ENCODE peak calls at places on chromosomes 2 and 18, in eight cellular contexts. B, L, Q, F, M, X, I and G are unnamed samples.

GRCh38 chr2:317501-318424 is 29.9 kb upstream of the ALKAL2 start:
- DNase-seq in Q (no peak), B (no peak), M (peak), L (no peak), I (no peak), F (peak), X (peak), G (peak)

GRCh38 chr2:205682239-205683021 is at the start of gene NRP2:
- DNase-seq in Q (peak), I (peak), L (peak), F (no peak), X (peak), B (peak), M (no peak), G (no peak)

GRCh38 chr2:157480182-157480961 is 36.5 kb upstream of the CYTIP start:
- DNase-seq in X (peak), Q (peak), L (no peak), M (no peak), I (peak), F (peak), B (no peak), G (no peak)

GRCh38 chr2:67824196-67824595 is 238.6 kb downstream of the C1D start:
- DNase-seq in F (peak), B (no peak), M (no peak), I (no peak), X (no peak), L (no peak), Q (no peak), G (no peak)

GRCh38 chr18:2898131-2898640 is 51.4 kb downstream of the EMILIN2 start:
- DNase-seq in X (no peak), I (peak), M (no peak), Q (no peak), F (no peak), L (no peak), B (no peak), G (no peak)

GRCh38 chr18:59954746-59955145 is 55.0 kb downstream of the PMAIP1 start:
- DNase-seq in X (no peak), M (peak), L (no peak), I (no peak), F (no peak), B (no peak), Q (no peak), G (peak)

GRCh38 chr2:64311948-64312621 is 141.9 kb upstream of the LGALSL start:
- DNase-seq in Q (peak), F (peak), L (no peak), M (peak), I (peak), B (no peak), X (peak), G (peak)

GRCh38 chr2:210226186-210226585 is 939 bp upstream of the ACADL start:
- DNase-seq in L (no peak), I (no peak), X (no peak), M (no peak), Q (no peak), F (no peak), B (no peak), G (no peak)

GRCh38 chr2:41610501-41611242 is 437.1 kb upstream of the PKDCC start:
- DNase-seq in I (no peak), L (no peak), Q (peak), M (no peak), X (no peak), B (no peak), F (peak), G (peak)

GRCh38 chr18:70671889-70672551 is 383.2 kb downstream of the SOCS6 start:
- DNase-seq in M (no peak), F (no peak), I (no peak), X (no peak), Q (no peak), B (peak), L (no peak), G (no peak)

GRCh38 chr2:61368687-61369665 is 101.9 kb downstream of the USP34 start:
- DNase-seq in Q (no peak), F (no peak), M (no peak), I (no peak), X (peak), B (no peak), L (no peak), G (no peak)

GRCh38 chr2:88218971-88219370 is 48.8 kb downstream of the THNSL2 start:
- DNase-seq in Q (no peak), B (no peak), F (no peak), X (no peak), M (no peak), L (no peak), I (no peak), G (no peak)

GRCh38 chr2:27710640-27711430 is 47.1 kb downstream of the SLC4A1AP start:
- DNase-seq in B (no peak), M (no peak), F (no peak), X (no peak), L (no peak), Q (no peak), I (no peak), G (no peak)

GRCh38 chr2:46306988-46307655 is 9.9 kb downstream of the EPAS1 start:
- DNase-seq in I (no peak), X (no peak), B (no peak), M (no peak), F (no peak), Q (no peak), L (no peak), G (no peak)

GRCh38 chr2:164242409-164242808 is 378.9 kb downstream of the GRB14 start:
- DNase-seq in X (peak), L (no peak), M (no peak), Q (no peak), B (no peak), I (no peak), F (no peak), G (no peak)

GRCh38 chr2:231528636-231529030 is 1.6 kb downstream of the NMUR1 start:
- DNase-seq in F (no peak), B (no peak), L (no peak), I (no peak), X (no peak), M (no peak), Q (no peak), G (no peak)

GRCh38 chr2:121902171-121902591 is 146.7 kb downstream of the TSN start:
- DNase-seq in B (no peak), L (no peak), I (no peak), X (no peak), M (no peak), F (no peak), Q (no peak), G (no peak)

GRCh38 chr18:3966985-3967856 is 487.9 kb downstream of the DLGAP1 start:
- DNase-seq in L (no peak), F (no peak), Q (no peak), M (no peak), X (no peak), I (no peak), B (no peak), G (peak)

GRCh38 chr2:73089270-73090030 is 17.9 kb upstream of the SFXN5 start:
- DNase-seq in B (no peak), L (no peak), M (peak), I (peak), Q (peak), X (no peak), F (peak), G (peak)

GRCh38 chr2:151544449-151544848 is 134.7 kb downstream of the RIF1 start:
- DNase-seq in L (no peak), X (no peak), Q (no peak), M (no peak), B (no peak), I (no peak), F (no peak), G (no peak)

GRCh38 chr2:172082944-172083718 is 2.2 kb upstream of the DLX1 start:
- DNase-seq in F (no peak), B (no peak), M (no peak), Q (no peak), X (no peak), L (no peak), I (no peak), G (no peak)

GRCh38 chr2:172082105-172082943 is 3.0 kb upstream of the DLX1 start:
- DNase-seq in B (no peak), M (no peak), L (no peak), F (no peak), X (no peak), I (no peak), Q (no peak), G (no peak)

GRCh38 chr2:172084734-172085459 is 410 bp upstream of the DLX1 start:
- DNase-seq in M (peak), F (peak), Q (peak), B (no peak), X (peak), L (peak), I (peak), G (peak)

GRCh38 chr2:172084484-172084733 is 898 bp upstream of the DLX1 start:
- DNase-seq in X (no peak), B (no peak), Q (no peak), F (no peak), I (no peak), M (no peak), L (no peak), G (no peak)

DNA sequence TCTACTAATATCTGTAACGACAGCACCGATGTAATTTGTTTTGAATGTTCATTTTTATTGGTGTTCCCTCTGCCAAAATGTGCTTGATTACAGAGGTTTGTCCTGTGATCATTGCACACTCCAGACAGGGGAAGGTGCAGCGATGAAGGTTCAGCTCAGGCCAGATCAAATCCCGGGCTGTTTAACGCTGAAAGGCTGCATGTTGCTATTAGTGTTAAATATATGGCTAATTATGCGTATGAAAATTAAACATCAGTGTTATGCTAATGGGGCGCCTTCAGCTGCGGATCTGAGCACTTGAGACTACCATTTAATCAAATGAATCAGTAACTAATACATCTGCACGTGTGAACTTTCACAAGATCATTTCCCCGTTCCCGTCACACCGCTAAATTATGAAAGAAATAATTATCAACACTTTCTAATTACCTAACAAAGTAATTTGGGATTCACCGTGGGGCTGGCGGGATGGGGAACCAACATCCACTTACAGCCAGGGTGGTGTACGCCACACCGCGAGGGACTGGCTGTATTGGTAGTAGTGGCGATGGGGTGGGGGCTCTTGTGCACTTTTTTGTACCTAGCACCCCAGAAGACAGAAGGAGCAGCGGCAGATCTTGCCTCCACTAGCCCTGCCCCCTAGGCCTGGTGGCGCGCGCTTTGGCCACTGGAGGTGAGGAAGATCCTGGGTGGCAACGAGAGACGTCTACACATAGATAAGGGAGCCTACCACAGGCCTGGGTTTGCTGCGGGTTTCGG is 1.4 kb upstream of the DLX1 start:
- DNase-seq in F (no peak), I (no peak), Q (no peak), L (no peak), X (no peak), B (no peak), M (no peak), G (no peak)
- H3K4me3 ChIP-seq in F (peak), I (peak), Q (peak), L (peak), X (peak), B (peak), M (peak), G (no peak)

GRCh38 chr2:127233710-127234109 is 13.6 kb upstream of the CYP27C1 start:
- DNase-seq in F (no peak), M (no peak), L (no peak), B (no peak), I (no peak), Q (no peak), X (no peak), G (no peak)

GRCh38 chr2:127235082-127235702 is 15.1 kb upstream of the CYP27C1 start:
- DNase-seq in M (no peak), I (no peak), Q (no peak), X (no peak), L (no peak), B (no peak), F (no peak), G (no peak)

GRCh38 chr2:127239395-127239794 is 19.3 kb upstream of the CYP27C1 start:
- DNase-seq in F (no peak), M (no peak), L (no peak), B (no peak), I (no peak), Q (no peak), X (no peak), G (no peak)
- H3K4me3 ChIP-seq in F (no peak), M (no peak), L (no peak), B (no peak), I (no peak), Q (no peak), X (no peak), G (no peak)

GRCh38 chr2:43130548-43130875 is 95.9 kb downstream of the ZFP36L2 start:
- DNase-seq in X (no peak), I (no peak), L (no peak), Q (no peak), F (no peak), B (peak), M (no peak), G (no peak)
- H3K4me3 ChIP-seq in X (no peak), I (no peak), L (no peak), Q (no peak), F (no peak), B (peak), M (no peak), G (no peak)

GRCh38 chr2:11377915-11378649 is 33.6 kb upstream of the ROCK2 start:
- DNase-seq in L (no peak), M (no peak), F (no peak), X (peak), Q (peak), B (no peak), I (no peak), G (no peak)

GRCh38 chr2:11375025-11375688 is 30.7 kb upstream of the ROCK2 start:
- DNase-seq in M (no peak), F (no peak), B (no peak), X (no peak), I (no peak), Q (no peak), L (no peak), G (no peak)

GRCh38 chr2:11373096-11373495 is 28.7 kb upstream of the ROCK2 start:
- DNase-seq in X (no peak), F (no peak), I (no peak), L (no peak), M (no peak), Q (no peak), B (no peak), G (no peak)

GRCh38 chr2:11375689-11376027 is 31.2 kb upstream of the ROCK2 start:
- DNase-seq in F (no peak), X (no peak), I (no peak), M (no peak), B (no peak), Q (no peak), L (no peak), G (no peak)

GRCh38 chr2:11376071-11376470 is 31.6 kb upstream of the ROCK2 start:
- DNase-seq in M (no peak), F (no peak), X (no peak), Q (no peak), L (no peak), I (no peak), B (no peak), G (no peak)
- H3K4me3 ChIP-seq in M (no peak), F (no peak), X (no peak), Q (no peak), L (no peak), I (no peak), B (no peak), G (no peak)

DNA sequence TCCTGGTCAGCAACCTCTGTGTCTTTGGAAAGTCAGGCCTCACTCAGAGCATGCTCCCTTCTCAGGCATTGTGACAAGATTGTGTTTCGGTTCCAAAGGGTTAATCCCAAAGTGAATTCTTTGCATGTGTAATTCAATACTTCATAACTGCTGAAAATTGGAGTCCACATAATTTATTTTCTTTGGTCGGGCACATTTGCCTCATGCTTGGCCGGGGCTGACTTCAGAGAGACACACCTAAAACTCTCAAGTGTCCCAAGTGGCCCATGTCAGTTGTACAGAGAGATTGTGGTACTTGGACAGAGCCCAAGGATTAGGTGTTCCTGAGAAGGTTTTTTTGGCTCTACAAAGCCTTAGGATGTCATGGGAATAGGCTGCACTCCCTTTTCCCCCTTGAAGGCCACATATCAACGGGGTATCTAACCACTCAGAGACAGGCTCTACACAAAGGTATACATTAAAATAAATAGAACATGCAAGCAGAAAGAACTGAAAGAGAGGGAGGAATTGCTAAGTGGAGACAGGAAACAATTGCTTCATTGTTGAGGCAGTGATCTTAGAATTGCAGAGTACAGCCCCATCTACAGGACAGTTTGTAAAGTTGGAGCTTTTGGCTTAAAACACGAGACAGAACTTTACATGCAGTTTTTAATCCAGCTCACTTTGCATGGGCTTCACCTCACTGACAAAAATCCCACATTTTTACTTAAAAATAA is 1232.3 kb upstream of the ZEB2 start:
- DNase-seq in B (no peak), M (peak), Q (peak), X (peak), L (peak), F (peak), I (no peak), G (peak)
- H3K4me3 ChIP-seq in B (no peak), M (no peak), Q (no peak), X (no peak), L (no peak), F (no peak), I (no peak), G (no peak)

DNA sequence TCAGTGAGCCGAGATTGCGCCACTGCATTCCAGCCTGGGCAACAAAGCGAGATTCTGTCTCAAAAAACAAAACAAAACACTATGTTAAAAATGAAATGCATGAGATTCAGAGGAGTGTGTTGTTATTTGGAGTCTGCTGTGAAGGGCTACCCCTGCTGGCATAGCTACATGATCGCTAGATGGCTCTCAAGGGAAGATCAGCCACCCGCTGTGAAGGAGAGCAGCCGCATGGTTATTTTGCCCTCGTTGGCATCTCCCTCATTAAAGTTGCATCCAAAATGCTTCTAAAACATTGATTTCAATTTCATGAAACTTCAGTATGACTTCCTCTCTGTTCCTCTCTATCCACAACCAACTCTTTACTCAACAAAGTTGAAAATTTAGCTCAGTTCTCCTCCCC is 54.8 kb upstream of the NDUFV2 start:
- DNase-seq in B (no peak), Q (no peak), F (no peak), X (no peak), L (no peak), M (no peak), I (no peak), G (no peak)
- H3K4me3 ChIP-seq in B (no peak), Q (no peak), F (no peak), X (no peak), L (no peak), M (no peak), I (no peak), G (no peak)

GRCh38 chr2:118309201-118310015 is 221.1 kb downstream of the INSIG2 start:
- DNase-seq in Q (no peak), I (no peak), F (no peak), L (no peak), M (no peak), B (no peak), X (no peak), G (no peak)
- H3K4me3 ChIP-seq in Q (peak), I (peak), F (peak), L (peak), M (peak), B (peak), X (peak), G (peak)

DNA sequence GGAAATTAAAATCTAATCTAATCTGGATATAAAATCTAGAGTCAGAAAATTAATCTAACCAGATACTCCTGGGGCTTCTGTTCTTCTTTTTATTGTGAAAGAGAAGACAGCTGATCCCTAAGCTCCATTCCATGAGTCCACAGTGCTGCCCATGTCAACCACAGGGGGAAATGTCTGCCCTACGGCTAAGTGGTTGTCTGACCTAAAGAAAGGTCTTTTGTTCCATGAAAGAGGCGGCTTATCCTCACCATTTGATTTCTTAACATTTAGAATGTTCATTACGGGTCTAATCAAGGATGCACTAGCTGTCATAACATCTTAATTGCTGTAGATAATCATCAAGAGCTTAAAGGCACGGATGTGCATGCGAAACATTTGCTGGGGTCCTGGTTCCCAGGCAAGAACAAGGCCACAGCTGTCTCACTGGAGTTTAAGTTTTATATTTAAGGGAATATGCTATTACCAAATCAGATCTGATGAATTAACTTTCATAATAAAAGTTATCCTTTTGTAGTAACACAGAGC is 162.6 kb downstream of the PAX3 start:
- DNase-seq in X (no peak), I (no peak), Q (no peak), B (no peak), M (no peak), F (no peak), L (no peak), G (no peak)
- H3K4me3 ChIP-seq in X (no peak), I (no peak), Q (no peak), B (no peak), M (no peak), F (no peak), L (no peak), G (no peak)